ENCODE peak calls at places on chromosomes 6 and 20, in six cellular contexts. X is activated B cell treated with CpG ODN at 0.5 μM for 24 hours, O is brain microvascular endothelial cell, M is HepG2, V is upper lobe of left lung, L is suprapubic skin. G is an unnamed sample.
A peak's percentile ranks its signal among the peaks of the same experiment; 100 is the strongest.

GRCh38 chr6:137794510-137795200 is 72.4 kb upstream of the TNFAIP3 start:
- DNase-seq in X (no peak), O (no peak), M (peak; percentile 99), V (no peak), L (no peak), G (no peak)

GRCh38 chr6:142665393-142665792 is 279.6 kb downstream of the HIVEP2 start:
- DNase-seq in X (no peak), O (no peak), M (no peak), V (no peak), L (no peak), G (no peak)

GRCh38 chr6:38283734-38284362 is 355.9 kb downstream of the BTBD9 start:
- DNase-seq in X (no peak), O (peak; percentile 44), M (no peak), V (no peak), L (no peak), G (no peak)

GRCh38 chr6:100317031-100317430 is 147.7 kb downstream of the SIM1 start:
- DNase-seq in X (no peak), O (no peak), M (no peak), V (no peak), L (no peak), G (no peak)

GRCh38 chr6:5989141-5989723 is 17.5 kb downstream of the NRN1 start:
- DNase-seq in X (no peak), O (no peak), M (no peak), V (no peak), L (peak; percentile 69), G (no peak)

GRCh38 chr20:47776639-47777038 is 8.6 kb downstream of the SULF2 start:
- DNase-seq in X (no peak), O (no peak), M (no peak), V (no peak), L (no peak), G (no peak)

GRCh38 chr20:44074252-44075151 is 112.5 kb downstream of the JPH2 start:
- DNase-seq in X (no peak), O (peak; percentile 28), M (no peak), V (no peak), L (no peak), G (no peak)

GRCh38 chr6:44593539-44593944 is 206.0 kb downstream of the CDC5L start:
- DNase-seq in X (no peak), O (peak; percentile 58), M (peak; percentile 68), V (no peak), L (no peak), G (no peak)

GRCh38 chr6:121442591-121442990 is 7.1 kb downstream of the GJA1 start:
- DNase-seq in X (no peak), O (no peak), M (no peak), V (no peak), L (no peak), G (no peak)

GRCh38 chr6:107116328-107116892 is 1.1 kb upstream of the BEND3 start:
- DNase-seq in X (peak; percentile 26), O (peak; percentile 22), M (no peak), V (no peak), L (no peak), G (peak; percentile 47)

GRCh38 chr6:147970970-147971369 is 371.7 kb upstream of the SASH1 start:
- DNase-seq in X (no peak), O (peak; percentile 14), M (peak; percentile 12), V (no peak), L (no peak), G (no peak)

GRCh38 chr6:111265842-111266241 is 178.5 kb downstream of the SLC16A10 start:
- DNase-seq in X (no peak), O (peak; percentile 60), M (no peak), V (no peak), L (no peak), G (no peak)

GRCh38 chr6:143581835-143582480 is 70.4 kb upstream of the FUCA2 start:
- DNase-seq in X (no peak), O (peak; percentile 48), M (peak; percentile 42), V (no peak), L (no peak), G (no peak)

GRCh38 chr20:34260208-34260942 is 19.2 kb downstream of the ASIP start:
- DNase-seq in X (no peak), O (no peak), M (no peak), V (no peak), L (no peak), G (no peak)

GRCh38 chr6:44641344-44641743 is 253.8 kb downstream of the CDC5L start:
- DNase-seq in X (no peak), O (peak; percentile 47), M (no peak), V (no peak), L (no peak), G (no peak)

GRCh38 chr20:9686001-9686400 is 152.9 kb downstream of the PAK5 start:
- DNase-seq in X (no peak), O (no peak), M (no peak), V (no peak), L (no peak), G (no peak)

GRCh38 chr6:37106554-37106953 is 63.4 kb upstream of the PIM1 start:
- DNase-seq in X (no peak), O (no peak), M (no peak), V (no peak), L (no peak), G (no peak)

GRCh38 chr20:60630609-60631008 is 621.5 kb upstream of the CDH4 start:
- DNase-seq in X (no peak), O (no peak), M (no peak), V (no peak), L (no peak), G (no peak)

GRCh38 chr6:52594216-52594615 is 17.4 kb upstream of the TRAM2 start:
- DNase-seq in X (no peak), O (no peak), M (no peak), V (no peak), L (no peak), G (no peak)

GRCh38 chr6:168133707-168134398 is 54.8 kb upstream of the FRMD1 start:
- DNase-seq in X (no peak), O (no peak), M (no peak), V (no peak), L (peak; percentile 42), G (no peak)

GRCh38 chr20:31918471-31919105 is 33.3 kb downstream of the PDRG1 start:
- DNase-seq in X (no peak), O (no peak), M (no peak), V (no peak), L (no peak), G (no peak)

GRCh38 chr20:45406260-45407066 is 1.6 kb upstream of the DBNDD2 start:
- DNase-seq in X (peak; percentile 48), O (no peak), M (no peak), V (peak; percentile 92), L (peak; percentile 78), G (no peak)

GRCh38 chr20:5835870-5836269 is 85.7 kb downstream of the SHLD1 start:
- DNase-seq in X (no peak), O (no peak), M (no peak), V (no peak), L (no peak), G (no peak)

GRCh38 chr6:103455275-103455674 is 1404.4 kb downstream of the HACE1 start:
- DNase-seq in X (no peak), O (no peak), M (no peak), V (no peak), L (no peak), G (no peak)

GRCh38 chr20:17961600-17961965 is 7.0 kb downstream of the SNX5 start:
- DNase-seq in X (no peak), O (no peak), M (no peak), V (no peak), L (no peak), G (no peak)

GRCh38 chr20:19073584-19074198 is 138.8 kb upstream of the SLC24A3 start:
- DNase-seq in X (no peak), O (no peak), M (peak; percentile 20), V (no peak), L (no peak), G (no peak)

GRCh38 chr6:51218181-51218580 is 399.5 kb downstream of the TFAP2B start:
- DNase-seq in X (no peak), O (no peak), M (no peak), V (no peak), L (no peak), G (no peak)

GRCh38 chr20:49303211-49303610 is 25.4 kb upstream of the ZNFX1 start:
- DNase-seq in X (no peak), O (no peak), M (no peak), V (no peak), L (no peak), G (no peak)
- TF ChIP-seq CTCF in X (no peak), O (no peak), M (no peak), V (no peak), L (no peak), G (no peak)

GRCh38 chr20:46709055-46709458 is 392 bp upstream of the SLC2A10 start:
- DNase-seq in X (no peak), O (no peak), M (no peak), V (no peak), L (no peak), G (no peak)

GRCh38 chr20:46706242-46706641 is 3.2 kb upstream of the SLC2A10 start:
- DNase-seq in X (no peak), O (no peak), M (no peak), V (no peak), L (no peak), G (no peak)

GRCh38 chr20:46709459-46710148 is at the start of gene SLC2A10:
- DNase-seq in X (no peak), O (peak; percentile 41), M (peak; percentile 53), V (peak; percentile 93), L (peak; percentile 80), G (peak; percentile 61)

GRCh38 chr20:46710149-46710913 is 882 bp downstream of the SLC2A10 start:
- DNase-seq in X (no peak), O (no peak), M (no peak), V (no peak), L (no peak), G (no peak)

GRCh38 chr20:46708172-46708860 is 1.1 kb upstream of the SLC2A10 start:
- DNase-seq in X (no peak), O (no peak), M (peak; percentile 82), V (no peak), L (no peak), G (no peak)
- TF ChIP-seq CTCF in X (no peak), O (peak; percentile 32), M (peak; percentile 97), V (no peak), L (peak; percentile 23), G (peak; percentile 46)

GRCh38 chr20:36091561-36092423 is 62.7 kb upstream of the EPB41L1 start:
- DNase-seq in X (no peak), O (no peak), M (no peak), V (no peak), L (no peak), G (no peak)
- TF ChIP-seq CTCF in X (no peak), O (no peak), M (no peak), V (no peak), L (no peak), G (no peak)

GRCh38 chr20:36726168-36726567 is 19.7 kb downstream of the NDRG3 start:
- DNase-seq in X (no peak), O (no peak), M (no peak), V (no peak), L (no peak), G (no peak)

GRCh38 chr20:36732456-36732855 is 13.4 kb downstream of the NDRG3 start:
- DNase-seq in X (no peak), O (no peak), M (no peak), V (no peak), L (no peak), G (no peak)

DNA sequence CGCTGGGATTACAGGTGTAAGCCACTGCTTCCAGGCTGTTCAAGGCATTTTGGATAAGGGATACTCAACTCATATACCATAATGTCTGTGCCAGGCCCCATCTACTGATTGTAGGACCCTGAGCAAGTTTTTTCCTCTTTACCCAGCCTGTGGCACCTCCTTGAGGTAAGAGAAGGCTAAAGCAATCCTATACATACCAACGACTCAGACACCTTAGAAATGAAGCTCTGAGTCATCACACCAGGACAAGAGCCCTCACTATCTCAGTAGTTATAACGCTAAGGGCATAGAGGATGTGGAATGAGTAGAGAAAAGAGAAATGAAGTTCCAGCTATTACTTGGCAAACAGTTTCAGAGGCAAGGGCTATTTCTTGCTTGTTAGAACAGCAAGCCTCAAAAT is 16.9 kb downstream of the NDRG3 start:
- DNase-seq in X (no peak), O (peak; percentile 22), M (peak; percentile 29), V (no peak), L (no peak), G (no peak)
- TF ChIP-seq CTCF in X (no peak), O (peak; percentile 30), M (peak; percentile 57), V (no peak), L (no peak), G (no peak)